ENCODE peak calls at places on chromosomes 5 and 9, in seven cellular contexts. S is HCT116, W is heart right ventricle, G is Karpas-422, O is right atrium auricular region, Q is iPS DF 6.9, D is hepatocyte. H is an unnamed sample. For H3K4me1, the result is how much of the 10 kb centered on the place peaks cover.

GRCh38 chr9:29078063-29078660 is 1504.9 kb upstream of the C9orf72 start:
- DNase-seq in S (no peak), W (no peak), G (no peak), O (no peak), Q (no peak), D (no peak), H (no peak)

GRCh38 chr5:96384353-96384752 is 48.7 kb downstream of the PCSK1 start:
- DNase-seq in S (peak), W (peak), G (no peak), O (peak), Q (no peak), D (no peak), H (no peak)

GRCh38 chr9:105881654-105882349 is 187.5 kb downstream of the TMEM38B start:
- DNase-seq in S (peak), W (peak), G (peak), O (peak), Q (peak), D (peak), H (peak)

GRCh38 chr5:102531506-102531905 is 32.7 kb upstream of the SLCO6A1 start:
- DNase-seq in S (no peak), W (no peak), G (no peak), O (no peak), Q (no peak), D (no peak), H (no peak)

GRCh38 chr5:37501152-37501551 is 122.0 kb downstream of the WDR70 start:
- DNase-seq in S (no peak), W (no peak), G (peak), O (no peak), Q (no peak), D (no peak), H (no peak)

GRCh38 chr5:178774446-178774845 is 44.0 kb upstream of the ZNF354A start:
- DNase-seq in S (no peak), W (no peak), G (no peak), O (no peak), Q (no peak), D (no peak), H (no peak)

GRCh38 chr9:134188421-134189166 is 24.2 kb upstream of the RNU6ATAC start:
- DNase-seq in S (no peak), W (no peak), G (no peak), O (no peak), Q (no peak), D (no peak), H (no peak)

GRCh38 chr9:125126019-125126746 is 17.1 kb downstream of the SCAI start:
- DNase-seq in S (no peak), W (peak), G (peak), O (peak), Q (no peak), D (peak), H (peak)

GRCh38 chr5:11069041-11069440 is 308.0 kb upstream of the DAP start:
- DNase-seq in S (no peak), W (no peak), G (no peak), O (no peak), Q (no peak), D (no peak), H (no peak)

GRCh38 chr9:693460-694390 is 147.8 kb upstream of the DMRT1 start:
- DNase-seq in S (no peak), W (peak), G (no peak), O (peak), Q (no peak), D (peak), H (peak)

GRCh38 chr5:73448451-73449136 is at the start of gene FOXD1:
- DNase-seq in S (peak), W (peak), G (peak), O (no peak), Q (no peak), D (peak), H (peak)

GRCh38 chr9:3746296-3747275 is 220.8 kb upstream of the RFX3 start:
- DNase-seq in S (peak), W (no peak), G (no peak), O (no peak), Q (no peak), D (peak), H (no peak)

GRCh38 chr9:115237383-115238087 is 119.6 kb upstream of the TNC start:
- DNase-seq in S (no peak), W (no peak), G (no peak), O (peak), Q (no peak), D (no peak), H (no peak)

GRCh38 chr9:94199776-94200175 is 59.3 kb upstream of the ZNF169 start:
- DNase-seq in S (no peak), W (no peak), G (no peak), O (no peak), Q (no peak), D (no peak), H (no peak)

GRCh38 chr9:133403766-133404439 is 13.9 kb downstream of the REXO4 start:
- DNase-seq in S (peak), W (no peak), G (peak), O (no peak), Q (no peak), D (peak), H (peak)

GRCh38 chr9:15354713-15355112 is 47.7 kb upstream of the TTC39B start:
- DNase-seq in S (no peak), W (no peak), G (no peak), O (no peak), Q (no peak), D (no peak), H (no peak)

GRCh38 chr9:37675661-37676060 is 24.9 kb downstream of the FRMPD1 start:
- DNase-seq in S (no peak), W (no peak), G (no peak), O (no peak), Q (no peak), D (no peak), H (no peak)

GRCh38 chr9:124854822-124855221 is 1.6 kb downstream of the WDR38 start:
- DNase-seq in S (no peak), W (no peak), G (peak), O (no peak), Q (no peak), D (no peak), H (no peak)

GRCh38 chr9:131429121-131430012 is 35.5 kb downstream of the PRRC2B start:
- DNase-seq in S (no peak), W (no peak), G (no peak), O (no peak), Q (no peak), D (no peak), H (no peak)

GRCh38 chr5:86968311-86968753 is 299.4 kb upstream of the RASA1 start:
- DNase-seq in S (peak), W (peak), G (peak), O (no peak), Q (no peak), D (peak), H (peak)

GRCh38 chr5:54985301-54986268 is at the start of gene ESM1:
- DNase-seq in S (no peak), W (no peak), G (no peak), O (no peak), Q (no peak), D (no peak), H (no peak)

GRCh38 chr5:8209500-8209899 is 340.6 kb downstream of the MTRR start:
- DNase-seq in S (no peak), W (no peak), G (no peak), O (no peak), Q (no peak), D (no peak), H (no peak)

GRCh38 chr5:72205431-72206009 is 98.2 kb downstream of the MAP1B start:
- DNase-seq in S (no peak), W (no peak), G (no peak), O (no peak), Q (no peak), D (no peak), H (no peak)

GRCh38 chr5:147921134-147921533 is 14.8 kb upstream of the C5orf46 start:
- DNase-seq in S (no peak), W (no peak), G (no peak), O (no peak), Q (no peak), D (no peak), H (no peak)

GRCh38 chr5:51829226-51829625 is 446.0 kb downstream of the ISL1 start:
- DNase-seq in S (no peak), W (no peak), G (no peak), O (no peak), Q (no peak), D (no peak), H (no peak)

GRCh38 chr5:126044111-126044668 is 379.0 kb upstream of the GRAMD2B start:
- DNase-seq in S (no peak), W (peak), G (no peak), O (no peak), Q (no peak), D (peak), H (peak)

GRCh38 chr9:31030741-31031202 is 1353.7 kb upstream of the ACO1 start:
- DNase-seq in S (no peak), W (no peak), G (no peak), O (no peak), Q (peak), D (peak), H (no peak)

GRCh38 chr9:94909250-94909894 is 182.9 kb downstream of the AOPEP start:
- DNase-seq in S (no peak), W (peak), G (no peak), O (peak), Q (no peak), D (no peak), H (no peak)

GRCh38 chr9:102479191-102479590 is 515.9 kb upstream of the CYLC2 start:
- DNase-seq in S (no peak), W (no peak), G (no peak), O (no peak), Q (no peak), D (no peak), H (no peak)

GRCh38 chr9:18708429-18708828 is 234.5 kb downstream of the ADAMTSL1 start:
- DNase-seq in S (no peak), W (no peak), G (no peak), O (no peak), Q (no peak), D (no peak), H (no peak)

GRCh38 chr5:56696900-56697299 is 118.4 kb upstream of the MAP3K1 start:
- DNase-seq in S (no peak), W (peak), G (no peak), O (no peak), Q (no peak), D (peak), H (no peak)

GRCh38 chr5:56703962-56704361 is 111.4 kb upstream of the MAP3K1 start:
- DNase-seq in S (no peak), W (no peak), G (no peak), O (no peak), Q (no peak), D (no peak), H (no peak)

GRCh38 chr5:56698463-56699381 is 116.6 kb upstream of the MAP3K1 start:
- DNase-seq in S (no peak), W (no peak), G (no peak), O (no peak), Q (no peak), D (no peak), H (peak)

GRCh38 chr5:56700711-56701110 is 114.6 kb upstream of the MAP3K1 start:
- DNase-seq in S (no peak), W (no peak), G (no peak), O (no peak), Q (no peak), D (no peak), H (no peak)

DNA sequence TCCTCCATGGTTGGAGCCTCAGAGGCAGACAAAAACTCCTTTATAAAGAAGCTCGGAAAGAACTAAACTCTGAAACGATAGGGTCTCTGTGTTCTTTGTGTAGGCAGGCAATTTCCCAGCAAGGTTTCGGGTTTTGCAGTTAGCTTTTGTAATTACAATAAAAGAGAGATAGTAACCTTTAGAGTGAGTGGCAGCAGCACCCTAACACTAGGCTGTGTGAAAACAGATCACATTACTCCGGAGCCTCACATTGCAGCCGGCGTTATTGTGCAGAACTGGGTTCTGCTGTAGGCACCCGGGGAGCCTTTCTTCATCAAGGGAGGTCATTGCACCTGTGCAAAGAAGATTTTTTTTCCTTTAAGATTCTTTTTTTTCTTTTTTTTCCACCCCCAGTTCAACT is 115.8 kb upstream of the MAP3K1 start:
- DNase-seq in S (no peak), W (no peak), G (no peak), O (no peak), Q (no peak), D (no peak), H (no peak)
- H3K4me1 ChIP-seq in S (under half), W (under half), G (under half), O (under half), Q (under half), D (under half), H (under half)

GRCh38 chr5:88398316-88398715 is 129.7 kb upstream of the TMEM161B start:
- DNase-seq in S (no peak), W (no peak), G (no peak), O (no peak), Q (no peak), D (no peak), H (no peak)
- H3K4me1 ChIP-seq in S (under half), W (under half), G (under half), O (under half), Q (under half), D (under half), H (under half)

DNA sequence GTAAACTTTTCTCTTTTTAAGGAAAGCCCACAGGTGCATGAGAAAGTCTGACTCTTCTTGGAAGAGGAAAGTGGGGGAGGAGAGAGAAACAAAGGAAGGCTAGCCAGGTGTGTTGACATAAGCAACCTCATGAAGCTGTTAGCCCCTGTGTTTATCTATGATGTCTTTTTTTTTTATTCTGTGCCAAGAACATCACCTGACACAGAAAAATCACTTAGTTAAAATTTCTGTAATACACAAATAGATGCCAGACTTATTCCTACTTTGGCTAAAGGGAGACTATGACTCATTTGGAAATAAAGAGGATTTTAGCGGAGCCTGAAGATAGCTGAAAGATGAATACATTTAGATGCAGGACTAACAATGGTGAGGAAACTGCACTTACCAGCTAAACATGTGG is 58.3 kb downstream of the BAAT start:
- DNase-seq in S (no peak), W (no peak), G (no peak), O (no peak), Q (no peak), D (no peak), H (peak)
- H3K4me1 ChIP-seq in S (under half), W (under half), G (under half), O (under half), Q (under half), D (under half), H (half or more)

GRCh38 chr9:104864675-104865104 is 63.3 kb downstream of the ABCA1 start:
- DNase-seq in S (no peak), W (no peak), G (no peak), O (no peak), Q (no peak), D (peak), H (no peak)

GRCh38 chr9:104863180-104863883 is 64.6 kb downstream of the ABCA1 start:
- DNase-seq in S (peak), W (peak), G (peak), O (no peak), Q (peak), D (peak), H (peak)

GRCh38 chr9:104868687-104869404 is 59.1 kb downstream of the ABCA1 start:
- DNase-seq in S (no peak), W (peak), G (peak), O (no peak), Q (no peak), D (peak), H (peak)

GRCh38 chr9:104868303-104868686 is 59.7 kb downstream of the ABCA1 start:
- DNase-seq in S (no peak), W (no peak), G (peak), O (no peak), Q (no peak), D (no peak), H (no peak)

GRCh38 chr9:104866186-104866585 is 61.8 kb downstream of the ABCA1 start:
- DNase-seq in S (no peak), W (no peak), G (no peak), O (no peak), Q (no peak), D (no peak), H (no peak)
- H3K4me1 ChIP-seq in S (under half), W (under half), G (half or more), O (under half), Q (under half), D (under half), H (under half)

DNA sequence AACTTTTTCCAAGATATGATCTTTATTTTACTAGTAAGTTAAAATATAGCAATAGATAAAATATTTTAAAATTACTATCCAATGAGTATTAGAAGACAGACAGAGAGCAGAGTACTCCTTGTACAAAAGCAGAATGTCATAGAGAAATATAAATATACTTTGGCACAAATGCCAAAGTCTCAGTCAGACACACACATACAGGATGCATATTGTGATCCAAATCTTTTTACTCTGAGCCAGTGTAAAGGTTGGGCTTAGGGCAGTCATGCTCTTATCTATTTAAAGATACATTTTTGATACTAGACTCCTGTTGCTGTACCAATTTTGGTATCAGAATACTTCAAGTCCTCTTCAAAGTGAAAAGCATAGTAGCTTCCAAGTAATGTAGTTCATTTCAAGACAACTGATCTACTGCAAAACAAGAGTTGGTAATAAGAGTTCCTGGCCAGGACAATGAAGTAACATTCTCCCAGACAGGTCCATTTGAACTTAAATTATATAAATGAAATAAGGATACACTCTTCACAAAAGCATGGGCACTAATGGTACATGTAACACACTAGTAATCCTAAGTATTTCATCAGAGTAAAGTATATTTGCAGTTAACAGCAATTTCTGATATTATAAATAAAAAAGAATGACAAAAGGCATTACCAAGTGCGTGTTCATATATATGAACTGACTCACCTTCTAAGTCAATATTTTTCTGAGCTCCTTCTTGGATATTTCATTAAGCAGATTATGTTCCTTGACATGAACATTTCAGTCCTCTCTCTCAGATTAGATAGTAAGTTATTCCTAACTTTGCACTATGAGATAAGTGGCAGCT is 10.5 kb downstream of the PFDN1 start:
- DNase-seq in S (no peak), W (no peak), G (no peak), O (no peak), Q (no peak), D (no peak), H (no peak)
- H3K4me1 ChIP-seq in S (under half), W (half or more), G (under half), O (half or more), Q (under half), D (under half), H (under half)

DNA sequence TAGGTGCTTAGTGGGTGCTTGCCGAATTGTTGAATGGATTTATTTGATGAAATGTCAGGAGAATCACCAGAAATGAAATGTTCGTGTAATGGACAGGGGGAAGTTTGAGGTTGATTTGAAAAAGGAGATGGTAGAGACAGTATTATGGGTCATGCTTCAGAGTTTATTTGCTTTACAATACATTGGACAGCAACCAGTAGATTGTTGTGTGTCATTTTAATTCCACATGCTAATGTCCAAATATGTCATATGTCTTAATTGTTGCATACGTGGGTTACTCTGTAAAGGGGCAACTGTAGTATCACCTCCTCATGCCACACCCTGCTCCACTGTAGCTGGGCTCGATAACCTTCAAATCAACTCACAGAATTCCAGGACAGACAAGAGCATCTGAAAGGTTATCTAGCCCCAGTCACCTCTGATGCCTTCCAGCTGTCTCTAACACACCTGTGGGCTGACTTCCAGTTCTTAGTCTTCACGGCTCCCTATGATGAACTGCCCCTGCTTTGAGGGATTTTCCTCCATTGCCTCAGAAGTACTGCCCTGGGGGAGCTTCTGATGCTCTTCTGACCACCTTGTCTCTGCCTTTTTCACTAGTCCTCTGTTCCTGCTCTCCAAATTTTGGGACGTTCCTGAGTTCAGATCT is 1.7 kb downstream of the PDCD1LG2 start:
- DNase-seq in S (no peak), W (no peak), G (no peak), O (no peak), Q (no peak), D (no peak), H (no peak)
- H3K4me1 ChIP-seq in S (under half), W (half or more), G (under half), O (half or more), Q (under half), D (under half), H (under half)

GRCh38 chr5:142784405-142784955 is 14.3 kb downstream of the ARHGAP26 start:
- DNase-seq in S (no peak), W (no peak), G (no peak), O (no peak), Q (no peak), D (no peak), H (no peak)
- H3K4me1 ChIP-seq in S (under half), W (half or more), G (under half), O (half or more), Q (under half), D (under half), H (under half)

GRCh38 chr5:90504743-90505142 is 24.6 kb downstream of the LYSMD3 start:
- DNase-seq in S (no peak), W (no peak), G (no peak), O (no peak), Q (no peak), D (no peak), H (no peak)

GRCh38 chr5:90506221-90506620 is 23.2 kb downstream of the LYSMD3 start:
- DNase-seq in S (no peak), W (no peak), G (no peak), O (no peak), Q (no peak), D (no peak), H (no peak)

GRCh38 chr5:90514520-90514919 is 14.9 kb downstream of the LYSMD3 start:
- DNase-seq in S (no peak), W (no peak), G (no peak), O (no peak), Q (no peak), D (no peak), H (no peak)

DNA sequence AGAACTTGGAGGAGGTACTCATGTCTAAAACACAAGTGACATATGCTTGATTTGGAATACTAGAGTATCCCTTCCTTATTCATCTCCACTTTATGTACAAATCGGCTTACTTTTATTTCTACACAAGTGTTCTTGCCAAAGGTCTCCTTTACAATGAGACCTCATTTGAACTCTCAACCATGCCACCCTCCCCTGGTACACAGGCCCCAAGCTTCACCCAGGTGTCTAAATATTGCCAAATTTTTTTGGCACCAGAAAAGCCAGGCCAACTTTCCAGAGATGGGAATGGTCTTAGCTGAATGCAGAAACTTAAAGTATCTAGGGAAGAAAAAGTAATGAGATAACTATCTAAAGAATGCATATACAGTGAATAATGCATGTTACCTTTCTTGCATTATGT is 18.9 kb downstream of the LYSMD3 start:
- DNase-seq in S (no peak), W (no peak), G (no peak), O (no peak), Q (no peak), D (no peak), H (no peak)
- H3K4me1 ChIP-seq in S (under half), W (under half), G (under half), O (under half), Q (under half), D (under half), H (under half)

H was measured in body of pancreas.